ENCODE peak calls at places on chromosomes 2 and 18, in eight cellular contexts. One of them, this sample, is unnamed.

GRCh38 chr2:144938308-144938709 is 418.4 kb upstream of the ZEB2 start:
- DNase-seq in transverse colon: no peak
- DNase-seq in prostate gland: no peak
- DNase-seq in adrenal gland: no peak
- DNase-seq in HCT116: no peak
- DNase-seq in body of pancreas: no peak
- DNase-seq in A549: no peak
- DNase-seq in sigmoid colon: no peak
- DNase-seq in this sample: no peak

GRCh38 chr18:48974304-48975220 is 23.8 kb upstream of the SMAD7 start:
- DNase-seq in transverse colon: no peak
- DNase-seq in HCT116: no peak
- DNase-seq in prostate gland: no peak
- DNase-seq in body of pancreas: no peak
- DNase-seq in A549: no peak
- DNase-seq in adrenal gland: peak; percentile 28
- DNase-seq in sigmoid colon: no peak
- DNase-seq in this sample: no peak

GRCh38 chr2:229843613-229844012 is 78.2 kb downstream of the TRIP12 start:
- DNase-seq in sigmoid colon: no peak
- DNase-seq in transverse colon: no peak
- DNase-seq in prostate gland: no peak
- DNase-seq in A549: no peak
- DNase-seq in body of pancreas: no peak
- DNase-seq in HCT116: no peak
- DNase-seq in adrenal gland: peak; percentile 74
- DNase-seq in this sample: no peak

GRCh38 chr2:47218899-47219525 is 63.9 kb upstream of the STPG4 start:
- DNase-seq in sigmoid colon: no peak
- DNase-seq in transverse colon: peak; percentile 72
- DNase-seq in prostate gland: no peak
- DNase-seq in body of pancreas: no peak
- DNase-seq in HCT116: no peak
- DNase-seq in adrenal gland: no peak
- DNase-seq in A549: no peak
- DNase-seq in this sample: no peak

GRCh38 chr2:61962095-61962984 is 56.9 kb downstream of the COMMD1 start:
- DNase-seq in adrenal gland: no peak
- DNase-seq in transverse colon: peak; percentile 40
- DNase-seq in HCT116: no peak
- DNase-seq in body of pancreas: no peak
- DNase-seq in A549: no peak
- DNase-seq in sigmoid colon: no peak
- DNase-seq in prostate gland: no peak
- DNase-seq in this sample: no peak

GRCh38 chr2:118202707-118203303 is 114.5 kb downstream of the INSIG2 start:
- DNase-seq in adrenal gland: peak; percentile 59
- DNase-seq in HCT116: no peak
- DNase-seq in transverse colon: peak; percentile 34
- DNase-seq in A549: peak; percentile 33
- DNase-seq in body of pancreas: peak; percentile 45
- DNase-seq in sigmoid colon: no peak
- DNase-seq in prostate gland: no peak
- DNase-seq in this sample: peak; percentile 46

GRCh38 chr2:70655786-70656185 is 102.2 kb upstream of the TGFA start:
- DNase-seq in transverse colon: no peak
- DNase-seq in adrenal gland: no peak
- DNase-seq in HCT116: no peak
- DNase-seq in body of pancreas: no peak
- DNase-seq in prostate gland: no peak
- DNase-seq in sigmoid colon: no peak
- DNase-seq in A549: no peak
- DNase-seq in this sample: no peak

GRCh38 chr2:74845217-74845751 is 11.4 kb downstream of the HK2 start:
- DNase-seq in sigmoid colon: peak; percentile 82
- DNase-seq in prostate gland: peak; percentile 95
- DNase-seq in adrenal gland: peak; percentile 93
- DNase-seq in transverse colon: peak; percentile 88
- DNase-seq in HCT116: peak; percentile 91
- DNase-seq in body of pancreas: peak; percentile 85
- DNase-seq in A549: peak; percentile 55
- DNase-seq in this sample: peak; percentile 76

GRCh38 chr2:46877619-46878113 is 37.9 kb downstream of the MCFD2 start:
- DNase-seq in prostate gland: no peak
- DNase-seq in transverse colon: no peak
- DNase-seq in adrenal gland: no peak
- DNase-seq in HCT116: no peak
- DNase-seq in sigmoid colon: no peak
- DNase-seq in A549: no peak
- DNase-seq in body of pancreas: no peak
- DNase-seq in this sample: no peak

GRCh38 chr18:67600181-67600631 is 83.7 kb upstream of the DSEL start:
- DNase-seq in A549: no peak
- DNase-seq in adrenal gland: no peak
- DNase-seq in sigmoid colon: no peak
- DNase-seq in transverse colon: no peak
- DNase-seq in HCT116: no peak
- DNase-seq in prostate gland: no peak
- DNase-seq in body of pancreas: no peak
- DNase-seq in this sample: no peak

GRCh38 chr2:219248845-219249202 is 3.5 kb downstream of the STK16 start:
- DNase-seq in prostate gland: no peak
- DNase-seq in A549: no peak
- DNase-seq in sigmoid colon: no peak
- DNase-seq in adrenal gland: no peak
- DNase-seq in HCT116: no peak
- DNase-seq in body of pancreas: no peak
- DNase-seq in transverse colon: no peak
- DNase-seq in this sample: no peak
- TF ChIP-seq POLR2A in prostate gland: no peak
- TF ChIP-seq POLR2A in A549: no peak
- TF ChIP-seq POLR2A in sigmoid colon: no peak
- TF ChIP-seq POLR2A in adrenal gland: no peak
- TF ChIP-seq POLR2A in HCT116: no peak
- TF ChIP-seq POLR2A in body of pancreas: no peak
- TF ChIP-seq POLR2A in transverse colon: no peak
- TF ChIP-seq POLR2A in this sample: no peak

DNA sequence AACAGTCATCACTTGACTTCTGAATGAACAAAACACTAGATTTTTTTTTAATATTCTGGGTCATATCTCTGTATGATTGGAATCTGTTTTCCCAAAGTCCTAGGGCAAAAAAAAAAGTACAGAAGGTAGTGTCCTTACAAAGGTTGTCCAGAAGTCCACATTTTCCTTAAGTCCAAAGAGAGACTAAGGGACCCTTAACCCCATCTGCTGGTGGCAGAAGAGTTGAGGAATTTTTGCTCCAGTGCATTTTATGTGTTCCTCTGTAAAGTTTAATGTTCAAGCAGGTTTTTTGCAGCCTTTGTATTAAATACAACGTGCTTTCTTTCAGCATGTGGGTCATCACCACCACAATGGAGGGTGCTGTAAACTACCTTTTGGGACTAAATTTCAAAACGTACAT is 215.9 kb downstream of the SP3 start:
- DNase-seq in sigmoid colon: no peak
- DNase-seq in transverse colon: no peak
- DNase-seq in A549: peak; percentile 6
- DNase-seq in adrenal gland: no peak
- DNase-seq in HCT116: peak; percentile 27
- DNase-seq in body of pancreas: no peak
- DNase-seq in prostate gland: no peak
- DNase-seq in this sample: no peak
- TF ChIP-seq CTCF in sigmoid colon: no peak
- TF ChIP-seq CTCF in transverse colon: no peak
- TF ChIP-seq CTCF in A549: peak; percentile 61
- TF ChIP-seq CTCF in adrenal gland: peak; percentile 29
- TF ChIP-seq CTCF in HCT116: peak; percentile 28
- TF ChIP-seq CTCF in body of pancreas: no peak
- TF ChIP-seq CTCF in prostate gland: peak; percentile 27
- TF ChIP-seq CTCF in this sample: no peak

GRCh38 chr2:71714601-71715240 is 261.4 kb downstream of the DYSF start:
- DNase-seq in prostate gland: no peak
- DNase-seq in sigmoid colon: peak; percentile 5
- DNase-seq in body of pancreas: no peak
- DNase-seq in A549: no peak
- DNase-seq in transverse colon: no peak
- DNase-seq in adrenal gland: no peak
- DNase-seq in HCT116: no peak
- DNase-seq in this sample: no peak
- H3K4me1 ChIP-seq in prostate gland: no peaks in the 10 kb centered on the region
- H3K4me1 ChIP-seq in sigmoid colon: peaks cover 16% of the 10 kb centered on the region
- H3K4me1 ChIP-seq in body of pancreas: peaks cover 30% of the 10 kb centered on the region
- H3K4me1 ChIP-seq in A549: peaks cover 15% of the 10 kb centered on the region
- H3K4me1 ChIP-seq in transverse colon: peaks cover 5% of the 10 kb centered on the region
- H3K4me1 ChIP-seq in adrenal gland: peaks cover 16% of the 10 kb centered on the region
- H3K4me1 ChIP-seq in HCT116: peaks cover 25% of the 10 kb centered on the region
- H3K4me1 ChIP-seq in this sample: peaks cover 12% of the 10 kb centered on the region

DNA sequence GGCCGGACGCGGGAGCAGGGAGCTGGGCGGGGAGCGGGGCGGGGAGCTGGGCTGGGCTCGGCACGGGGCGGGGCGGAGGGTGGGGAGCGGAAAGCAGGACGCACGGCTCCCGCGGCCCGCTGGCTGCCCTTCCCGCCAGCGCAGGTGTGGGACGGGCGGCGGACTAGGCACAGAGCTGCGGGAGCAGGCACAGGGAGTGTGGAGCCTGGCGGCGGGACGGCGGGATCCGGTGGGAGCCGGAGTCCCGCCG is at the start of gene IMPA2:
- DNase-seq in prostate gland: no peak
- DNase-seq in transverse colon: no peak
- DNase-seq in adrenal gland: no peak
- DNase-seq in A549: no peak
- DNase-seq in sigmoid colon: no peak
- DNase-seq in HCT116: no peak
- DNase-seq in body of pancreas: no peak
- DNase-seq in this sample: no peak
- TF ChIP-seq POLR2A in prostate gland: peak; percentile 79
- TF ChIP-seq POLR2A in transverse colon: peak; percentile 93
- TF ChIP-seq POLR2A in adrenal gland: no peak
- TF ChIP-seq POLR2A in A549: peak; percentile 89
- TF ChIP-seq POLR2A in sigmoid colon: peak; percentile 33
- TF ChIP-seq POLR2A in HCT116: peak; percentile 50
- TF ChIP-seq POLR2A in body of pancreas: peak; percentile 97
- TF ChIP-seq POLR2A in this sample: no peak

DNA sequence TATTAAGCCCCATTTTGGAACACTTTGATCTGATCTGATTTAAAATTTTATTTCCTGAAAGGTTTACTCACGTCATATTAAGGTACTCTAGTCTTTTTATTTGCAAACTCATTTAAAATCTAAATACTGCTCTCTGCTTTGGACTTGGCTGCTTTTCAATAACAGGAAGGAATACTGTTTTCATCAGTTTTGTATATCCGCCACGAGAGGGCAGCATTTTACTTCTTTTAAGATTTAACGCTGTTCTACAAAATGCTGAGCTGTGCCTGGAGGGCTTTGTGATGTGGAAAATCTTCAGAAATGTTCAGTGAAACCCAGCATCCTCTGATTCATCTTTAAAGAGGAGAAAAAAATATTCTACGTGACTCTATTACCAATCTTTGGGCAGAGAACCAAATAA is 37.5 kb upstream of the SLC38A11 start:
- DNase-seq in HCT116: peak; percentile 58
- DNase-seq in sigmoid colon: peak; percentile 74
- DNase-seq in A549: no peak
- DNase-seq in adrenal gland: peak; percentile 73
- DNase-seq in transverse colon: peak; percentile 52
- DNase-seq in prostate gland: peak; percentile 78
- DNase-seq in body of pancreas: peak; percentile 71
- DNase-seq in this sample: peak; percentile 69
- TF ChIP-seq CTCF in HCT116: peak; percentile 24
- TF ChIP-seq CTCF in sigmoid colon: no peak
- TF ChIP-seq CTCF in A549: peak; percentile 67
- TF ChIP-seq CTCF in adrenal gland: peak; percentile 59
- TF ChIP-seq CTCF in transverse colon: peak; percentile 54
- TF ChIP-seq CTCF in prostate gland: no peak
- TF ChIP-seq CTCF in body of pancreas: peak; percentile 14
- TF ChIP-seq CTCF in this sample: peak; percentile 46

GRCh38 chr2:230904856-230905447 is 20.1 kb downstream of the GPR55 start:
- DNase-seq in body of pancreas: peak; percentile 2
- DNase-seq in adrenal gland: no peak
- DNase-seq in transverse colon: peak; percentile 5
- DNase-seq in HCT116: no peak
- DNase-seq in prostate gland: no peak
- DNase-seq in A549: no peak
- DNase-seq in sigmoid colon: peak; percentile 42
- DNase-seq in this sample: no peak
- H3K4me1 ChIP-seq in body of pancreas: no peaks in the 10 kb centered on the region
- H3K4me1 ChIP-seq in adrenal gland: no peaks in the 10 kb centered on the region
- H3K4me1 ChIP-seq in transverse colon: no peaks in the 10 kb centered on the region
- H3K4me1 ChIP-seq in HCT116: peaks cover 42% of the 10 kb centered on the region
- H3K4me1 ChIP-seq in prostate gland: no peaks in the 10 kb centered on the region
- H3K4me1 ChIP-seq in A549: peaks cover 12% of the 10 kb centered on the region
- H3K4me1 ChIP-seq in sigmoid colon: no peaks in the 10 kb centered on the region
- H3K4me1 ChIP-seq in this sample: no peaks in the 10 kb centered on the region

GRCh38 chr2:127701193-127701650 is at the start of gene SFT2D3:
- DNase-seq in body of pancreas: peak; percentile 92
- DNase-seq in prostate gland: peak; percentile 91
- DNase-seq in sigmoid colon: peak; percentile 96
- DNase-seq in A549: peak; percentile 88
- DNase-seq in HCT116: peak; percentile 82
- DNase-seq in transverse colon: peak; percentile 95
- DNase-seq in adrenal gland: peak; percentile 92
- DNase-seq in this sample: peak; percentile 95
- TF ChIP-seq POLR2A in body of pancreas: peak; percentile 95
- TF ChIP-seq POLR2A in prostate gland: peak; percentile 79
- TF ChIP-seq POLR2A in sigmoid colon: peak; percentile 79
- TF ChIP-seq POLR2A in A549: peak; percentile 95
- TF ChIP-seq POLR2A in HCT116: peak; percentile 92
- TF ChIP-seq POLR2A in transverse colon: peak; percentile 96
- TF ChIP-seq POLR2A in adrenal gland: peak; percentile 94
- TF ChIP-seq POLR2A in this sample: peak; percentile 45

This sample was measured in testis.